ENCODE peak calls at places on chromosome 10, in four cellular contexts. One of them, this sample, is unnamed.

GRCh38 chr10:132705173-132705572 is 80.8 kb downstream of the NKX6-2 start:
- DNase-seq in colonic mucosa: no peak
- DNase-seq in keratinocyte: no peak
- DNase-seq in adrenal gland: no peak
- DNase-seq in this sample: no peak

GRCh38 chr10:101529207-101529606 is 58.9 kb downstream of the POLL start:
- DNase-seq in colonic mucosa: no peak
- DNase-seq in keratinocyte: no peak
- DNase-seq in adrenal gland: no peak
- DNase-seq in this sample: no peak

GRCh38 chr10:93600861-93601773 is at the start of gene RBP4:
- DNase-seq in colonic mucosa: peak; percentile 41
- DNase-seq in keratinocyte: no peak
- DNase-seq in adrenal gland: no peak
- DNase-seq in this sample: no peak

GRCh38 chr10:48639646-48640045 is 34.8 kb upstream of the ARHGAP22 start:
- DNase-seq in colonic mucosa: no peak
- DNase-seq in keratinocyte: no peak
- DNase-seq in adrenal gland: no peak
- DNase-seq in this sample: no peak

GRCh38 chr10:15313844-15314243 is 57.2 kb downstream of the FAM171A1 start:
- DNase-seq in colonic mucosa: no peak
- DNase-seq in keratinocyte: no peak
- DNase-seq in adrenal gland: peak; percentile 57
- DNase-seq in this sample: no peak

GRCh38 chr10:48400129-48400849 is 93.8 kb downstream of the MAPK8 start:
- DNase-seq in colonic mucosa: no peak
- DNase-seq in keratinocyte: no peak
- DNase-seq in adrenal gland: no peak
- DNase-seq in this sample: no peak

GRCh38 chr10:97081621-97082235 is 104.0 kb downstream of the SLIT1 start:
- DNase-seq in colonic mucosa: peak; percentile 59
- DNase-seq in keratinocyte: no peak
- DNase-seq in adrenal gland: peak; percentile 59
- DNase-seq in this sample: peak; percentile 63

GRCh38 chr10:59611048-59611447 is 98.6 kb downstream of the SLC16A9 start:
- DNase-seq in colonic mucosa: no peak
- DNase-seq in keratinocyte: no peak
- DNase-seq in adrenal gland: no peak
- DNase-seq in this sample: no peak

GRCh38 chr10:116848032-116848911 is 1.0 kb upstream of the ENO4 start:
- DNase-seq in colonic mucosa: no peak
- DNase-seq in keratinocyte: no peak
- DNase-seq in adrenal gland: peak; percentile 58
- DNase-seq in this sample: no peak

GRCh38 chr10:114687459-114687858 is 29.4 kb upstream of the ABLIM1 start:
- DNase-seq in colonic mucosa: no peak
- DNase-seq in keratinocyte: no peak
- DNase-seq in adrenal gland: peak; percentile 71
- DNase-seq in this sample: no peak
- H3K9me3 ChIP-seq in colonic mucosa: no peaks in the 10 kb centered on the region
- H3K9me3 ChIP-seq in keratinocyte: no peaks in the 10 kb centered on the region
- H3K9me3 ChIP-seq in adrenal gland: no peaks in the 10 kb centered on the region
- H3K9me3 ChIP-seq in this sample: no peaks in the 10 kb centered on the region

GRCh38 chr10:10516731-10517130 is 500.9 kb upstream of the CELF2 start:
- DNase-seq in colonic mucosa: no peak
- DNase-seq in keratinocyte: no peak
- DNase-seq in adrenal gland: no peak
- DNase-seq in this sample: no peak
- H3K9me3 ChIP-seq in colonic mucosa: no peaks in the 10 kb centered on the region
- H3K9me3 ChIP-seq in keratinocyte: no peaks in the 10 kb centered on the region
- H3K9me3 ChIP-seq in adrenal gland: no peaks in the 10 kb centered on the region
- H3K9me3 ChIP-seq in this sample: no peaks in the 10 kb centered on the region

DNA sequence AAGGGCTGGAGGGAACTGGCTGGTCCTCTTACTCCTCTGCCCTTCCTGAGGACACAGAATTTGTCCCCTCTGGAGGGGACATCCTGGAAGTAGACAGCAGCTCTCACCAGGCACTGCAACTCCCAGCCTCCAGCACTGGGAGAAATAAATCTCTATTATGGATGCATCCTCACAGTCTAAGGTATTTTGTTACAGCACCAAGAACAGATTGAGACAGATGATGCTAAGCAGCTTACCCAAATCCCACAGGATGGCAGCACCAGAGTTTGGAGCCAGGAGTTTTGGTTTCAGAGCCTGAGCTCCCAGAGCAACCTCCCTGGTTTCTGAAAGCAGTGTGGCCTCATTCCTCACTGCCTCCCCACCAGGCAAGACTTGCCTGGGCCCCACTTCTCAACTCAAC is 544.8 kb downstream of the TCERG1L start:
- DNase-seq in colonic mucosa: no peak
- DNase-seq in keratinocyte: no peak
- DNase-seq in adrenal gland: no peak
- DNase-seq in this sample: no peak
- H3K9me3 ChIP-seq in colonic mucosa: no peaks in the 10 kb centered on the region
- H3K9me3 ChIP-seq in keratinocyte: peaks cover 15% of the 10 kb centered on the region
- H3K9me3 ChIP-seq in adrenal gland: no peaks in the 10 kb centered on the region
- H3K9me3 ChIP-seq in this sample: no peaks in the 10 kb centered on the region

DNA sequence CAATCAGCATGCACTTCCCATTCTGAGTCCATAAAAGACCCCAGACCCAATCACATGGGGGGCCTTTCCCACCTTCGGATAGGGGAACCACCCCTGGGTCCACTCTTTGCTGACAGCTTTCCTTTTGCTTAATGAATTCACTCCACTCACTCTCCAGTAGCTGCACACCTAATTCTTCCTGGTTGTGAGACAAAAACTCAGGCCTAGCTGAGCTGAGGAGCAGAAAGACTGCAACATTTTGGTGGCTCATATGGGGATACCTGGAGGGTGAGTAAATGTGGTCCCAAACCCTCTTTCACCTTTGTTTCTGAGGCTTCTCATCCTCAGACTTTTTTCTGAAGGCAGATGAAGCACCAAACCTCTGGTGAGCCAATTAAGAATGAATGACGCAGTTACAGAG is 138.1 kb downstream of the WDR11 start:
- DNase-seq in colonic mucosa: no peak
- DNase-seq in keratinocyte: no peak
- DNase-seq in adrenal gland: no peak
- DNase-seq in this sample: no peak
- H3K9me3 ChIP-seq in colonic mucosa: no peaks in the 10 kb centered on the region
- H3K9me3 ChIP-seq in keratinocyte: no peaks in the 10 kb centered on the region
- H3K9me3 ChIP-seq in adrenal gland: no peaks in the 10 kb centered on the region
- H3K9me3 ChIP-seq in this sample: no peaks in the 10 kb centered on the region

GRCh38 chr10:63651864-63652263 is 130.7 kb downstream of the REEP3 start:
- DNase-seq in colonic mucosa: no peak
- DNase-seq in keratinocyte: no peak
- DNase-seq in adrenal gland: no peak
- DNase-seq in this sample: no peak

DNA sequence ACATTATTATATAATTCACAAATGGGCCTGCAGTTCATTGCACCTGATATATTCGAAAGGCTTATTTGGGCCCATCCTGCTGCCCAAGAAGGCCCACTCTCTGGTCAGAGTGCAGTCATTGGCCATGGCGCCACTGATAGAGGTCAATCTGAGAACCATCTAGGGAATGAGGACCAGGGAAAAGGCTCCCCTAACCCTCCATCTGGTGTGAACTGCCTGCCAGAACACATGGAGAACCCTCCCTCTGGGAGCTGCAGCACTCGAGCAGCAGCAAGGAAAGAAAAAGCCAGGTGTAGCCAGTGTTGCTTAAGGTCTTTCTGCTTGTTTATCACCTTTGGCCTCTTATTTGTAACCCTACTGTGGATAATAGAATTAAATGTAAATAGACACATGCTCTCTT is 136.6 kb downstream of the REEP3 start:
- DNase-seq in colonic mucosa: no peak
- DNase-seq in keratinocyte: no peak
- DNase-seq in adrenal gland: no peak
- DNase-seq in this sample: no peak
- H3K9me3 ChIP-seq in colonic mucosa: no peaks in the 10 kb centered on the region
- H3K9me3 ChIP-seq in keratinocyte: no peaks in the 10 kb centered on the region
- H3K9me3 ChIP-seq in adrenal gland: no peaks in the 10 kb centered on the region
- H3K9me3 ChIP-seq in this sample: no peaks in the 10 kb centered on the region

GRCh38 chr10:82464419-82464818 is 589.4 kb downstream of the NRG3 start:
- DNase-seq in colonic mucosa: no peak
- DNase-seq in keratinocyte: no peak
- DNase-seq in adrenal gland: no peak
- DNase-seq in this sample: no peak
- H3K9me3 ChIP-seq in colonic mucosa: no peaks in the 10 kb centered on the region
- H3K9me3 ChIP-seq in keratinocyte: peaks cover 6% of the 10 kb centered on the region
- H3K9me3 ChIP-seq in adrenal gland: no peaks in the 10 kb centered on the region
- H3K9me3 ChIP-seq in this sample: no peaks in the 10 kb centered on the region

GRCh38 chr10:9850415-9850814 is 1167.3 kb upstream of the CELF2 start:
- DNase-seq in colonic mucosa: no peak
- DNase-seq in keratinocyte: no peak
- DNase-seq in adrenal gland: no peak
- DNase-seq in this sample: no peak

GRCh38 chr10:9848981-9849380 is 1168.7 kb upstream of the CELF2 start:
- DNase-seq in colonic mucosa: no peak
- DNase-seq in keratinocyte: no peak
- DNase-seq in adrenal gland: no peak
- DNase-seq in this sample: no peak

GRCh38 chr10:9848278-9848677 is 1169.4 kb upstream of the CELF2 start:
- DNase-seq in colonic mucosa: no peak
- DNase-seq in keratinocyte: no peak
- DNase-seq in adrenal gland: no peak
- DNase-seq in this sample: no peak

GRCh38 chr10:9851808-9852207 is 1165.9 kb upstream of the CELF2 start:
- DNase-seq in colonic mucosa: no peak
- DNase-seq in keratinocyte: no peak
- DNase-seq in adrenal gland: no peak
- DNase-seq in this sample: no peak

GRCh38 chr10:9853405-9854010 is 1164.2 kb upstream of the CELF2 start:
- DNase-seq in colonic mucosa: no peak
- DNase-seq in keratinocyte: no peak
- DNase-seq in adrenal gland: no peak
- DNase-seq in this sample: peak; percentile 14
- H3K9me3 ChIP-seq in colonic mucosa: no peaks in the 10 kb centered on the region
- H3K9me3 ChIP-seq in keratinocyte: no peaks in the 10 kb centered on the region
- H3K9me3 ChIP-seq in adrenal gland: no peaks in the 10 kb centered on the region
- H3K9me3 ChIP-seq in this sample: peaks cover 8% of the 10 kb centered on the region

DNA sequence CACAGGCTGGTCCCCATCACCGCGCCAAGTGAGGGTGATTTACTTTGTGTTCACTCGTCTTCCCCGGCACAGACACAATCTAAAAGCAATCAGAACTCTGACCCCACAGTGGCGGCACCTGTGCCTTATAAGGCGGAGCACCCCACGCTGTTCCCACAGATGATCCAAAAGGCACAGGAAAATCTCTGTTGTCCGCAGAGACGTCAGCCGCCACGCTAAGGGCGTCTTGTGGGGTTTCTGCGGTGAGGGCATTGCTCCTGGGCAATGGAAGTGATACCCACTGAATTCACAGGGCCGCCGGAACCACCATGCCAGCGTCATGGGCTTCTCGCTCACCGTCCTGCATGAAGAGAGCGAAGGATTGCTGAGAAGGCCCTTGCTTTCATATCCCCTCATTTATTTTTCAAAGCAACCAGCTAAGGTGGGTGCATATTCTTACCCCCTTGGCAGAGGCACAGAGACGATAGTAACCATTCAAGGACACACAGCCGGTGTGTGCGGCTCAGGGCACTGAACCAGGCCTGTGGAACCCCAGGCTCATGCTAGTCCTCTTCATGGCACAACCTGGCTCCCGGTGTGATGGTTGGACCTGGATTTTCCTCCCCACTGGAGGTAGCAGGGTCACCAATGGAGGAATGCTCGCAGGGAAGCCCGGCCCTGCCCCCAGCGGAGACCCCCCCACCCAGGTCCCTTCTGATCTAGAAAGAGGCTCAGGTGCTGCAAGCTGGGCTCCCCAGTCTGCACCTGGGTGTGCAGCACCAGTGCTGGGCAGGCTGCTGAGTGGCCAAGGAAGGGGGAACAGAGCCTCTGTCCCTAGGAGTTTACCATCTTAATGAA is 279.0 kb downstream of the TCERG1L start:
- DNase-seq in colonic mucosa: no peak
- DNase-seq in keratinocyte: no peak
- DNase-seq in adrenal gland: no peak
- DNase-seq in this sample: no peak
- H3K9me3 ChIP-seq in colonic mucosa: no peaks in the 10 kb centered on the region
- H3K9me3 ChIP-seq in keratinocyte: peaks cover 5% of the 10 kb centered on the region
- H3K9me3 ChIP-seq in adrenal gland: no peaks in the 10 kb centered on the region
- H3K9me3 ChIP-seq in this sample: no peaks in the 10 kb centered on the region